ENCODE peak calls at places on chromosomes 2 and 18, in six cellular contexts. One of them, this sample, is unnamed.

GRCh38 chr2:95354469-95354901 is 48.0 kb upstream of the FAHD2A start:
- DNase-seq in IMR-90: no peak
- DNase-seq in cardiac fibroblast: no peak
- DNase-seq in neural crest cell: no peak
- DNase-seq in HFFc6: no peak
- DNase-seq in GM23338: no peak
- DNase-seq in this sample: no peak

GRCh38 chr2:160104115-160104514 is 41.7 kb upstream of the PLA2R1 start:
- DNase-seq in IMR-90: no peak
- DNase-seq in GM23338: no peak
- DNase-seq in cardiac fibroblast: peak
- DNase-seq in neural crest cell: no peak
- DNase-seq in HFFc6: no peak
- DNase-seq in this sample: no peak

GRCh38 chr18:3268306-3268705 is 6.4 kb downstream of the MYL12B start:
- DNase-seq in HFFc6: no peak
- DNase-seq in neural crest cell: no peak
- DNase-seq in IMR-90: no peak
- DNase-seq in GM23338: no peak
- DNase-seq in cardiac fibroblast: no peak
- DNase-seq in this sample: no peak

GRCh38 chr2:210363261-210363660 is 48.3 kb upstream of the MYL1 start:
- DNase-seq in neural crest cell: no peak
- DNase-seq in HFFc6: no peak
- DNase-seq in GM23338: peak
- DNase-seq in cardiac fibroblast: no peak
- DNase-seq in IMR-90: no peak
- DNase-seq in this sample: no peak

GRCh38 chr18:56853961-56854360 is 202.8 kb downstream of the WDR7 start:
- DNase-seq in GM23338: no peak
- DNase-seq in cardiac fibroblast: no peak
- DNase-seq in HFFc6: no peak
- DNase-seq in neural crest cell: no peak
- DNase-seq in IMR-90: no peak
- DNase-seq in this sample: no peak

GRCh38 chr2:1605659-1606400 is 138.5 kb downstream of the PXDN start:
- DNase-seq in HFFc6: peak
- DNase-seq in IMR-90: peak
- DNase-seq in neural crest cell: no peak
- DNase-seq in GM23338: peak
- DNase-seq in cardiac fibroblast: peak
- DNase-seq in this sample: peak

GRCh38 chr2:69099541-69099940 is 86.6 kb downstream of the ANTXR1 start:
- DNase-seq in cardiac fibroblast: peak
- DNase-seq in GM23338: no peak
- DNase-seq in IMR-90: peak
- DNase-seq in HFFc6: no peak
- DNase-seq in neural crest cell: no peak
- DNase-seq in this sample: no peak

GRCh38 chr18:28127763-28128737 is 48.9 kb downstream of the CDH2 start:
- DNase-seq in neural crest cell: no peak
- DNase-seq in cardiac fibroblast: peak
- DNase-seq in GM23338: no peak
- DNase-seq in HFFc6: peak
- DNase-seq in IMR-90: peak
- DNase-seq in this sample: no peak

GRCh38 chr2:20589975-20590703 is 60.8 kb downstream of the HS1BP3 start:
- DNase-seq in HFFc6: peak
- DNase-seq in IMR-90: peak
- DNase-seq in GM23338: no peak
- DNase-seq in cardiac fibroblast: peak
- DNase-seq in neural crest cell: no peak
- DNase-seq in this sample: no peak

GRCh38 chr2:209673811-209674210 is 97.8 kb upstream of the UNC80 start:
- DNase-seq in neural crest cell: no peak
- DNase-seq in HFFc6: no peak
- DNase-seq in IMR-90: no peak
- DNase-seq in cardiac fibroblast: no peak
- DNase-seq in GM23338: no peak
- DNase-seq in this sample: no peak

GRCh38 chr18:11553098-11553940 is 56.1 kb upstream of the SLC35G4 start:
- DNase-seq in cardiac fibroblast: peak
- DNase-seq in GM23338: peak
- DNase-seq in HFFc6: peak
- DNase-seq in IMR-90: peak
- DNase-seq in neural crest cell: peak
- DNase-seq in this sample: peak

GRCh38 chr2:30584116-30584515 is 137.1 kb downstream of the LCLAT1 start:
- DNase-seq in IMR-90: no peak
- DNase-seq in HFFc6: no peak
- DNase-seq in neural crest cell: no peak
- DNase-seq in cardiac fibroblast: peak
- DNase-seq in GM23338: no peak
- DNase-seq in this sample: no peak

DNA sequence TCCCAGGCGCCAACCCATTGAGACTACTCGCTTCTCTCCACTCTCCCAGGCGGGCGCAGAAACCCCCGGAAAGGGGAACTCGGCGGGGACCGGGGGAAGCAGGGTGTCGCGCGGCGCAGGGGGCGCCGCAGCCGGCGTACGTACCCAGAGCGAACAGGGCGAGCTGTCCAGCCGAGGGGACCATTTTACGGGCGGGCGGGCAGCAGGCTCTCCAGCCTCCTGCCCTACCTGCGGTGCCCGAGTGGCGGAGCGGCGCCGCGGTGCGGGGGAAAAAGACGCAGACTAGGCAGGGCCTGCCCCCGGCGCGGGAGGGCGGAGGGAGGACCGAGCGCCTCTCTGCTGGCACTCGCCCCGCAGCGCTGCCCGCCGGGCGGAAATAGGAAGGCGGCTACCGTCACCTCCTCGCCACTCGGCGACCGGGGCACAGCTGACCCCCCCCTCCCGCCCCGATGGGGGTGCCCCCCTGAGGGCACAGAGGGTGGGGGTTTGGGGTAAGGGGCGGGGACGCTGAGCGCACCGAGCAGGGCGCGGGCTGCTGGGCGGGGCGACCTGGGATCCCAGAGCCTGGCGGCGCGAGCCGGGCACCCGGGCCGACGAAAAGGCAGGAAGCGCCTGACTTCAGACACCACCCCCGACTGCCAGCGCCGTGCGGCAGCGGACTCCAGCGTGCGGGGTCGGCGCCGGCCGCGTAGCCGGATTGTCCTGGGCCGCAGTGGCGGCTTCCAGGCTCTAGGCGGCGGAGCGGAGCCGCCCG is at the start of gene TGFA:
- DNase-seq in neural crest cell: peak
- DNase-seq in HFFc6: peak
- DNase-seq in IMR-90: no peak
- DNase-seq in cardiac fibroblast: peak
- DNase-seq in GM23338: peak
- DNase-seq in this sample: peak
- TF ChIP-seq CTCF in neural crest cell: peak
- TF ChIP-seq CTCF in HFFc6: peak
- TF ChIP-seq CTCF in IMR-90: peak
- TF ChIP-seq CTCF in cardiac fibroblast: peak
- TF ChIP-seq CTCF in GM23338: peak
- TF ChIP-seq CTCF in this sample: peak

DNA sequence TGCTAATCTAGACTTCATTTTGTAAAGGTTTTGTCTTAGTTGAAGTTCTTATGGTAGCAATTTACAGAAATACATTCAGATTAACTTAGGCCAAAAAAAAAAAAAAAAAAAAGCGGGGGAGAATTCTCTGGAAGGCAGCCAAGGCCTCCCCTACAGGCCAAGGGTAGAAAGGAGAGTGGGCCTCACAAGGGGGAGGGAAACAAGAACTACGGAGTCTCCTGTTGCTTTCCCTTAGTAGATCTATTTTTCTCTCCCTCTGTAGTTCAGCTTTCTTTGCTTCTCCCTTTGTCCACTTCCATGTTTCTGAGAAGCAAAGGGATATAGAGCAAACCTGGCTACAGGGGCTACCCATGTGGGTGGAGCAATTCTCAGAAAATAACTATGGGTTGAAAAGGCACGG is 2.4 kb upstream of the STK11IP start:
- DNase-seq in IMR-90: peak
- DNase-seq in cardiac fibroblast: no peak
- DNase-seq in neural crest cell: no peak
- DNase-seq in HFFc6: no peak
- DNase-seq in GM23338: peak
- DNase-seq in this sample: no peak
- TF ChIP-seq CTCF in IMR-90: no peak
- TF ChIP-seq CTCF in cardiac fibroblast: no peak
- TF ChIP-seq CTCF in neural crest cell: peak
- TF ChIP-seq CTCF in HFFc6: no peak
- TF ChIP-seq CTCF in GM23338: peak
- TF ChIP-seq CTCF in this sample: no peak

GRCh38 chr2:239106971-239107370 is 259.1 kb downstream of the TWIST2 start:
- DNase-seq in neural crest cell: no peak
- DNase-seq in cardiac fibroblast: no peak
- DNase-seq in GM23338: no peak
- DNase-seq in IMR-90: no peak
- DNase-seq in HFFc6: no peak
- DNase-seq in this sample: no peak

GRCh38 chr2:239104800-239105199 is 256.9 kb downstream of the TWIST2 start:
- DNase-seq in HFFc6: no peak
- DNase-seq in neural crest cell: no peak
- DNase-seq in GM23338: no peak
- DNase-seq in cardiac fibroblast: no peak
- DNase-seq in IMR-90: no peak
- DNase-seq in this sample: no peak

GRCh38 chr2:239107936-239108335 is 260.1 kb downstream of the TWIST2 start:
- DNase-seq in neural crest cell: no peak
- DNase-seq in IMR-90: no peak
- DNase-seq in GM23338: no peak
- DNase-seq in HFFc6: no peak
- DNase-seq in cardiac fibroblast: no peak
- DNase-seq in this sample: no peak

GRCh38 chr2:239105234-239105633 is 257.3 kb downstream of the TWIST2 start:
- DNase-seq in GM23338: no peak
- DNase-seq in HFFc6: no peak
- DNase-seq in neural crest cell: no peak
- DNase-seq in cardiac fibroblast: no peak
- DNase-seq in IMR-90: no peak
- DNase-seq in this sample: no peak

GRCh38 chr2:239106314-239106908 is 258.5 kb downstream of the TWIST2 start:
- DNase-seq in GM23338: peak
- DNase-seq in HFFc6: peak
- DNase-seq in cardiac fibroblast: peak
- DNase-seq in neural crest cell: peak
- DNase-seq in IMR-90: peak
- DNase-seq in this sample: peak
- TF ChIP-seq CTCF in GM23338: peak
- TF ChIP-seq CTCF in HFFc6: peak
- TF ChIP-seq CTCF in cardiac fibroblast: peak
- TF ChIP-seq CTCF in neural crest cell: peak
- TF ChIP-seq CTCF in IMR-90: peak
- TF ChIP-seq CTCF in this sample: no peak

GRCh38 chr2:225378984-225379383 is 20.5 kb upstream of the NYAP2 start:
- DNase-seq in HFFc6: no peak
- DNase-seq in cardiac fibroblast: no peak
- DNase-seq in neural crest cell: no peak
- DNase-seq in IMR-90: no peak
- DNase-seq in GM23338: peak
- DNase-seq in this sample: no peak
- TF ChIP-seq CTCF in HFFc6: no peak
- TF ChIP-seq CTCF in cardiac fibroblast: no peak
- TF ChIP-seq CTCF in neural crest cell: no peak
- TF ChIP-seq CTCF in IMR-90: no peak
- TF ChIP-seq CTCF in GM23338: no peak
- TF ChIP-seq CTCF in this sample: no peak

DNA sequence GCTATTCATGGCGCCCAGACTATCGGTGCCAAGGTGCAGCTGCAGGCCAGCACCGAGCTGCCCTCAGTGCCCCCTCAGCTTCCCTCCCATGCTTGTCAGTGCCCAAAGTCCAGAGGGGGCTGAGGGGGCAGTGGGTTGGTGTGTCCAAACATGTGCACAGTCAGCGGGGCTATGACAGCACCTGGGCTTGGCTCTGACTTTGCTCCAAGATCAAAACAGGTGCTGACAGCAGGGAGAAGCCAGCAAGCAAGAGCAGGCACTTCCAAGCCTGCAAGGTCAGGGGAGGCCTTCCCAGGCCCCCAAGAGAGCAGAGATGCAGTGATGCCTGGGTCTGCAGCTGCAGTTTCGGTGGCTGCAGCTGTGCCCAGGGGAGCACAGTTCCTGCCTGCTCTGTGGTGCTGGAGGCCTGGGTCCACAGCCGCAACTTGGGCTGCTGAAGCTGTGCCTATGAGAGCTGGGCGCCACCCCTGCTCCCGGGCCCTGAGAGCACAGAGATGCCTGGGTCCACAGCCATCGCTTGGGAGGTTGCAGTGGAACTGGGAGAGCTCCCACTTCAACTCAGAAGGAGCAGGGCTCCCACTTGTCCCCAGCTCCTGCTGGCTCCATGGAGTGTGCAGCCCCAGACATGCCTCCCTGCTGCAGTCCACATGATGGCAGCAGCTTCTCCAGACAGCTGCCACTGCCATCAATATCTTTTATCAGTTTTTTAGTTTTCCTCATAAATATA is 775.3 kb upstream of the POU3F3 start:
- DNase-seq in neural crest cell: no peak
- DNase-seq in HFFc6: no peak
- DNase-seq in GM23338: peak
- DNase-seq in cardiac fibroblast: no peak
- DNase-seq in IMR-90: no peak
- DNase-seq in this sample: no peak
- TF ChIP-seq CTCF in neural crest cell: peak
- TF ChIP-seq CTCF in HFFc6: no peak
- TF ChIP-seq CTCF in GM23338: peak
- TF ChIP-seq CTCF in cardiac fibroblast: no peak
- TF ChIP-seq CTCF in IMR-90: no peak
- TF ChIP-seq CTCF in this sample: no peak

GRCh38 chr2:65030933-65031332 is 25.3 kb upstream of the CEP68 start:
- DNase-seq in GM23338: no peak
- DNase-seq in HFFc6: no peak
- DNase-seq in cardiac fibroblast: no peak
- DNase-seq in IMR-90: no peak
- DNase-seq in neural crest cell: no peak
- DNase-seq in this sample: no peak

GRCh38 chr2:65035544-65035943 is 20.7 kb upstream of the CEP68 start:
- DNase-seq in neural crest cell: no peak
- DNase-seq in IMR-90: no peak
- DNase-seq in cardiac fibroblast: no peak
- DNase-seq in HFFc6: no peak
- DNase-seq in GM23338: no peak
- DNase-seq in this sample: no peak

GRCh38 chr2:65031341-65032015 is 24.7 kb upstream of the CEP68 start:
- DNase-seq in cardiac fibroblast: no peak
- DNase-seq in IMR-90: no peak
- DNase-seq in neural crest cell: no peak
- DNase-seq in GM23338: peak
- DNase-seq in HFFc6: no peak
- DNase-seq in this sample: no peak

GRCh38 chr2:65032016-65032975 is 23.9 kb upstream of the CEP68 start:
- DNase-seq in cardiac fibroblast: no peak
- DNase-seq in IMR-90: no peak
- DNase-seq in HFFc6: no peak
- DNase-seq in GM23338: no peak
- DNase-seq in neural crest cell: no peak
- DNase-seq in this sample: no peak

GRCh38 chr2:65033178-65033577 is 23.0 kb upstream of the CEP68 start:
- DNase-seq in IMR-90: no peak
- DNase-seq in neural crest cell: no peak
- DNase-seq in cardiac fibroblast: peak
- DNase-seq in GM23338: no peak
- DNase-seq in HFFc6: no peak
- DNase-seq in this sample: peak
- TF ChIP-seq CTCF in IMR-90: peak
- TF ChIP-seq CTCF in neural crest cell: peak
- TF ChIP-seq CTCF in cardiac fibroblast: no peak
- TF ChIP-seq CTCF in GM23338: peak
- TF ChIP-seq CTCF in HFFc6: peak
- TF ChIP-seq CTCF in this sample: peak

This sample was measured in activated CD8-positive, alpha-beta T cell treated with anti-CD3 and anti-CD28 coated beads for 36 hours.